ENCODE peak calls at places on chromosome X, in six cellular contexts. C is right lobe of liver, K is GM06990, U is AG04449, F is brain microvascular endothelial cell, B is cardiac fibroblast. W is an unnamed sample.

GRCh38 chrX:79559290-79559689 is 192.2 kb upstream of the ITM2A start:
- DNase-seq in C (no peak), K (no peak), U (no peak), F (no peak), B (no peak), W (no peak)

GRCh38 chrX:2608638-2609430 is 82.3 kb upstream of the CD99 start:
- DNase-seq in C (peak), K (peak), U (no peak), F (peak), B (peak), W (peak)

GRCh38 chrX:39491548-39492297 is 606.0 kb downstream of the BCOR start:
- DNase-seq in C (no peak), K (peak), U (no peak), F (no peak), B (no peak), W (no peak)

GRCh38 chrX:11478971-11479370 is 185.8 kb downstream of the AMELX start:
- DNase-seq in C (no peak), K (no peak), U (no peak), F (no peak), B (no peak), W (no peak)

GRCh38 chrX:37357436-37357835 is 8.3 kb downstream of the PRRG1 start:
- DNase-seq in C (no peak), K (no peak), U (no peak), F (no peak), B (no peak), W (no peak)

GRCh38 chrX:120672389-120672788 is 42.5 kb upstream of the C1GALT1C1 start:
- DNase-seq in C (no peak), K (no peak), U (peak), F (peak), B (peak), W (peak)

GRCh38 chrX:23666282-23666681 is 1.0 kb upstream of the PRDX4 start:
- DNase-seq in C (no peak), K (no peak), U (no peak), F (no peak), B (no peak), W (no peak)

GRCh38 chrX:70554081-70554480 is 109.4 kb downstream of the DLG3 start:
- DNase-seq in C (no peak), K (no peak), U (no peak), F (peak), B (peak), W (no peak)

GRCh38 chrX:77668391-77669237 is 117.4 kb downstream of the ATRX start:
- DNase-seq in C (no peak), K (no peak), U (no peak), F (peak), B (peak), W (peak)

DNA sequence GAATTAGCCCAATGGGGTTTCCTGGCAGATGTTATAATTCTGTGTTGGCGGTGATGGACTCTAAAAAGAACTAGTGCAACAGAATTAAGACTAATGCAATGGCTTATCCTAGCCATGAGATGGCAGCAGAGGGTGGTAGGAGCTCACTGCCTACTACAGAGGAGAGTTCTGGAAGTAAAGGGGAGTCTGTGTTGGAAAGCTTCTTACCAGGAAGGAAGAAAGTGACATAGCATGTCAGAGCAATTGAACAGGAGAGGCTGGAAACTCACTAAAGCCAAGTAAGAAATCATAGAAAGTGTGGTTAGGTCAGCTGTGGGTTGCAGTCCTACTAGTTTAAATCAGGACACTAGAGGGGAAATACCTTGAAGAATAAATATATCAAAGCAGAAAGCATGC is 6.3 kb upstream of the TRPC5OS start:
- DNase-seq in C (no peak), K (no peak), U (peak), F (peak), B (peak), W (peak)
- H3K4me3 ChIP-seq in C (no peak), K (no peak), U (no peak), F (no peak), B (no peak), W (no peak)

DNA sequence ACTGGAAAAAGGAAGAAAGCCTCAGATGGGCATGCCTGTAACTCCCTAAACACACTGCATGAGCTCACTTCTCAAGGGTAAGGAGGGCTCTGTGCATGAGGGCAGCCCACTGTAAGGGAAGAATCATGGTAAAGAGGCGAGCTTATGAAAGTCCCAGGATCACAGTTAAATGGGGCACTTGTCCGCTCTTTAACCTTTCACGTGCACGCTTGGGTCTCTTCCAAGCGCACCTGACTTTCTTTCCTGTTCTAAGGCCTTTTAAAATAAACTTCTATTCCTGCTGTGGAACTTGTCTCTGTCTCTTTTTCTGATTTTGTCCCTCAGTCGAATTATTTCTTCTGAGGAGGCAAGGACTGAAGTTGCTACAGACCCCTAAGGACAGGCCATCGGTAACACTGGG is 321.7 kb downstream of the PPP1R2C start:
- DNase-seq in C (no peak), K (no peak), U (no peak), F (no peak), B (no peak), W (no peak)
- H3K4me3 ChIP-seq in C (no peak), K (no peak), U (no peak), F (no peak), B (no peak), W (no peak)

GRCh38 chrX:146831994-146832393 is 17.4 kb upstream of the CXorf51A start:
- DNase-seq in C (peak), K (no peak), U (no peak), F (no peak), B (no peak), W (no peak)
- H3K4me3 ChIP-seq in C (no peak), K (no peak), U (no peak), F (no peak), B (no peak), W (no peak)

DNA sequence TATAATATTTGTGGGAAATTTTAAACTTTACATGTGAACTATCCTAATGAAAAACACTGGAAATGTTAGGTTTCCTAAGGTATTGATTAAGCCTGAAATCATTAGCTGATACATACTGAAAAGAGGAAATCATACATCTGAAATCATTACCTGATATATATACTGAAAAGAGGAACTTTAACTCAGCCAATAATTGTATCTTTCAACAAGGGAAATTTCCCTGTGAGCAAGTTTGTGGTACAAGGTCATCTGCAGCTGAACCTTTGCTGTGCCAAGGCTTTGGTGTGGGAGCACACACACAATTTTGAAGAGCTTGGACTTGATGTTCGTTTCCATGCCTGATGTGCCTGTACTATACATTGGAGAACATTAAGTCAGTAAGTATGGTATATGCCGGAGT is 131.9 kb upstream of the USP9X start:
- DNase-seq in C (no peak), K (peak), U (no peak), F (no peak), B (no peak), W (no peak)
- H3K4me3 ChIP-seq in C (peak), K (peak), U (no peak), F (no peak), B (no peak), W (no peak)

GRCh38 chrX:154600962-154601374 is 16.0 kb downstream of the CTAG1A start:
- DNase-seq in C (no peak), K (no peak), U (no peak), F (peak), B (peak), W (no peak)
- H3K4me3 ChIP-seq in C (no peak), K (no peak), U (no peak), F (no peak), B (no peak), W (no peak)

DNA sequence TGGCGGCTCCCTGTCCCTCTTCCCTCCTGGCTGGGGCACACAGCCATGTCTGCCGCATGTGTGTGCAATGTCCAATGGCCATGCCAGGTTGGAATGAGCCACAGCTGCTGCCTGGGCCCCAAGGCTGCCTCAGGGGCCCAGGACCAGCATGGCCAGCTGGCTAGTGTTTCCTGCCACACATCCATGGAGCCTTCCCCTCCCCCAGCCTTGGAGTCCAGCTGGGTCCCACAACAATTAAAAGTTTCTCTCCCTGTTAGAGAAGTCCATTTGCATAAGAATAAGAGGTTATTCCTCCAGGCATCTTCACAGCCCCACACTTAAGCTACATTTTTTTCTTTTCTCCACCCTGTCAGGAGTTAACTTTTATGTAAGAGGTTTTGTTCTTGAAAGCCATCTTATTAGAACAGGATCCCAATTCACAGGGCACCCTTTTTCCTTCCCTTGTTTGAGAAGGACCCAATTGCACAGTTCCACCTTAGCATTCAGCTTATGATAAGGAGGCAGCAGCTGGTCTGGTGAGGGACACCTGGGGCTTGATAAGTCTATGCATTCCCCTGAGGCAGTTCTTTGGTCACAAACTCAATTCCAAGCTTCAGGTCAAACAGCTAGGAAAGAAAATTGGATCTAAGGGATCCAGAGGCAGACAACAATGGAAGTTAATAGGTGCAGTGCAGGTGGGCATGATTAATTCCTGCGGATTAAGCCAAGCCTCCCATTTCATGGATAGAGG is 963.3 kb upstream of the GRIA3 start:
- DNase-seq in C (no peak), K (no peak), U (no peak), F (no peak), B (no peak), W (no peak)
- H3K4me3 ChIP-seq in C (no peak), K (no peak), U (no peak), F (no peak), B (no peak), W (no peak)

W was measured in skeletal muscle cell.